ENCODE peak calls at places on chromosomes 5 and 9, in six cellular contexts. G is K562, D is HCT116, W is H1, O is GM12878, N is WTC11. H is an unnamed sample.

GRCh38 chr9:34037626-34038025 is 11.1 kb downstream of the UBAP2 start:
- DNase-seq in D (no peak), W (no peak), G (no peak), O (no peak), N (no peak), H (no peak)

GRCh38 chr9:112556497-112557085 is 70.0 kb downstream of the KIAA1958 start:
- DNase-seq in D (no peak), W (no peak), G (no peak), O (no peak), N (no peak), H (no peak)

GRCh38 chr9:70043285-70043684 is 363 bp upstream of the MAMDC2 start:
- DNase-seq in G (no peak), O (no peak), D (no peak), N (peak), W (no peak), H (no peak)

GRCh38 chr5:155978805-155979204 is 348.2 kb upstream of the SGCD start:
- DNase-seq in D (no peak), W (no peak), G (no peak), O (no peak), N (no peak), H (no peak)

GRCh38 chr5:113140837-113141661 is 164.5 kb downstream of the DCP2 start:
- DNase-seq in D (no peak), N (no peak), O (no peak), W (no peak), G (no peak), H (no peak)

GRCh38 chr5:176525677-176526076 is 11.5 kb downstream of the RNF44 start:
- DNase-seq in D (no peak), O (no peak), N (no peak), W (no peak), G (no peak), H (no peak)

GRCh38 chr5:25568989-25569625 is 924.3 kb upstream of the CDH10 start:
- DNase-seq in O (no peak), D (no peak), G (peak), N (no peak), W (no peak), H (no peak)

GRCh38 chr5:142597546-142598337 is 88.1 kb downstream of the FGF1 start:
- DNase-seq in W (no peak), D (peak), O (no peak), G (peak), N (peak), H (peak)

GRCh38 chr9:122332083-122332482 is 38.7 kb upstream of the PTGS1 start:
- DNase-seq in W (no peak), O (no peak), N (no peak), D (no peak), G (peak), H (no peak)

GRCh38 chr5:172530835-172531703 is 76.7 kb upstream of the SH3PXD2B start:
- DNase-seq in N (no peak), W (no peak), D (no peak), G (no peak), O (peak), H (no peak)

GRCh38 chr5:147310059-147310704 is 75.4 kb downstream of the STK32A start:
- DNase-seq in W (no peak), N (no peak), O (no peak), G (no peak), D (peak), H (no peak)

GRCh38 chr5:18792145-18792544 is 1157.9 kb downstream of the TAF11L14 start:
- DNase-seq in D (no peak), W (no peak), O (no peak), G (peak), N (no peak), H (no peak)

GRCh38 chr5:54443264-54443663 is 12.2 kb upstream of the HSPB3 start:
- DNase-seq in G (peak), W (no peak), O (no peak), D (peak), N (no peak), H (peak)

GRCh38 chr9:111198936-111199335 is 131.1 kb downstream of the OR2K2 start:
- DNase-seq in G (no peak), D (no peak), W (no peak), N (no peak), O (no peak), H (no peak)

DNA sequence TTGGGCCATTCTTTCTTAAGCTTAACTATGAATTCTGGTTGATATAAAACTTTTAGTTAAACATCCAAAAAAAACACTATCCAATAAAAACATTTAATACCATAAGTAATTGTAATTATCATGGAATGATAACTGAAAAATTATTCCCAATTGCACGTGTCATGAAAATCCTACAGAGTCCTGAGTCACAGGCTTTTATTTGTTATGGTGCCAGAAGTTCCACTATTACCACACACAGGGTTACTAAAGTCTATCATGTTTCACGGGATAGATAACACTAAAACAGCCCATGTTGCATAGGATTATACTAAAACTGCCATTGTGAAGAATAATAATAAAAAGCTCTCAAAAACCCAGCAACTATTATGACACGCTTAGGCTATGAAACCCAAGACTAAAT is 1381.8 kb downstream of the EFNA5 start:
- DNase-seq in O (no peak), G (no peak), D (no peak), W (no peak), N (no peak), H (no peak)
- TF ChIP-seq SP1 in O (no peak), G (no peak), D (no peak), W (no peak), N (no peak), H (no peak)

GRCh38 chr9:98150726-98151125 is 31.7 kb upstream of the TRIM14 start:
- DNase-seq in N (no peak), W (no peak), G (no peak), O (no peak), D (no peak), H (no peak)

GRCh38 chr9:98157372-98157771 is 35.1 kb downstream of the CORO2A start:
- DNase-seq in N (no peak), O (no peak), D (no peak), W (no peak), G (no peak), H (no peak)

GRCh38 chr9:98158071-98158791 is 34.2 kb downstream of the CORO2A start:
- DNase-seq in N (no peak), W (no peak), G (no peak), D (no peak), O (no peak), H (no peak)

GRCh38 chr9:98150164-98150563 is 31.1 kb upstream of the TRIM14 start:
- DNase-seq in W (no peak), G (peak), O (no peak), D (no peak), N (no peak), H (no peak)

DNA sequence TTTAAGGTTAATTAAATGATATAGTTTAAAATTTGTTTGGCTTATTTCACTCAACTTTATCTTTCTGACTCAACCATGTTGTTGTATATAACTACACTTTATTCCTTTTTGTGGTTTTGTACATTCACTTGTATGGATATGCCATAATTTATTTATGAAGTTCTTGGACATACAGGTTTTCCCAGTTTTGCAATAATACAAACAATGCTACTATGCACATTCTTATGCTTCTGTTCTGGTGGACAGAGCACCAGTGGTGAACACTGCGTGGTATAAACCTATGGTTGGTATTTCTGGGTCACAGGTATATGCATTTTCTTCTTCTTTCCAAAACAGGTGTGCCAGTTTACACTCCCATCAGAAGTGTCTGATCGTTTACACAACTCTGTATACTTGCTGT is 35.7 kb upstream of the TRIM14 start:
- DNase-seq in N (no peak), W (no peak), O (no peak), G (no peak), D (no peak), H (no peak)
- TF ChIP-seq SP1 in N (no peak), W (no peak), O (no peak), G (no peak), D (no peak), H (no peak)

GRCh38 chr9:37650299-37650872 is 368 bp upstream of the FRMPD1 start:
- DNase-seq in O (no peak), G (no peak), W (no peak), D (no peak), N (no peak), H (no peak)

GRCh38 chr9:37643214-37643613 is 7.5 kb upstream of the FRMPD1 start:
- DNase-seq in D (no peak), W (no peak), G (no peak), O (no peak), N (no peak), H (no peak)

GRCh38 chr9:37650873-37651768 is at the start of gene FRMPD1:
- DNase-seq in W (peak), G (peak), D (no peak), O (no peak), N (peak), H (peak)

GRCh38 chr9:37641331-37641730 is 9.4 kb upstream of the FRMPD1 start:
- DNase-seq in D (no peak), G (no peak), N (no peak), W (no peak), O (no peak), H (no peak)

GRCh38 chr9:37645903-37646506 is 4.7 kb upstream of the FRMPD1 start:
- DNase-seq in O (no peak), G (no peak), D (no peak), N (no peak), W (no peak), H (no peak)
- TF ChIP-seq SP1 in O (no peak), G (no peak), D (no peak), N (no peak), W (no peak), H (no peak)

GRCh38 chr5:126599499-126599898 is 1.2 kb upstream of the PHAX start:
- DNase-seq in W (no peak), G (no peak), O (no peak), D (no peak), N (no peak), H (no peak)

GRCh38 chr5:126594676-126595485 is at the start of gene ALDH7A1:
- DNase-seq in N (peak), G (no peak), O (no peak), D (peak), W (peak), H (peak)

GRCh38 chr5:126594077-126594476 is 942 bp downstream of the ALDH7A1 start:
- DNase-seq in N (no peak), D (no peak), O (no peak), W (no peak), G (no peak), H (peak)

GRCh38 chr5:126597156-126597555 is 2.1 kb upstream of the ALDH7A1 start:
- DNase-seq in W (no peak), N (no peak), G (no peak), O (no peak), D (no peak), H (no peak)

DNA sequence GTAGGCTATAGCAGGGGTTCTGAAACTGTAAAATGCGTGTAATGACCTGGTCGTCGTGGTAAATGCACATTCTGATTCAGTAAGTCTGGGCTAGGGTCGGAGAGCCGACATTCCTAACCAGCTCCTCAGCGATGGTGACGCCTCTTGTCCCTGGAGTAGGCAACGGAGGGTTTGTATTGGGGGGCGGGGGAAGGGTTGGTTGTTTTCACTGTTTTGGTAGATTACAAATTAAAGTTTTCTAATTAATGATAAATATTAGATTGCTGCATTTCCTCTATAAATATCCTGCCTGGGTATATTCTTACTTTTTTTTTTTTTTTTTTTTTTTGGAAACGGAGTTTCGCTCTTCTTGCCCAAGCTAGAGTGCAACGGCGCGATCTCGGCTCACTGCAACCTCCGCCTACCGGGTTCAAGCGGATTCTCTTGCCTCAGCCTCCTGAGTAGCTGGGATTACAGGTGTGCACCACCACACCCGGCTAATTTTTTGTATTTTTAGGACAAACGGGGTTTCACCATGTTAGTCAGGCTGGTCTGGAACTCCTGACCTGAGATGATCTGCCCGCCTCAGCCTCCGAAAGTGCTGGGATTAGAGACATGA is 566 bp upstream of the ALDH7A1 start:
- DNase-seq in O (no peak), G (no peak), N (no peak), W (no peak), D (no peak), H (no peak)
- TF ChIP-seq SP1 in O (no peak), G (no peak), N (no peak), W (no peak), D (no peak), H (no peak)

DNA sequence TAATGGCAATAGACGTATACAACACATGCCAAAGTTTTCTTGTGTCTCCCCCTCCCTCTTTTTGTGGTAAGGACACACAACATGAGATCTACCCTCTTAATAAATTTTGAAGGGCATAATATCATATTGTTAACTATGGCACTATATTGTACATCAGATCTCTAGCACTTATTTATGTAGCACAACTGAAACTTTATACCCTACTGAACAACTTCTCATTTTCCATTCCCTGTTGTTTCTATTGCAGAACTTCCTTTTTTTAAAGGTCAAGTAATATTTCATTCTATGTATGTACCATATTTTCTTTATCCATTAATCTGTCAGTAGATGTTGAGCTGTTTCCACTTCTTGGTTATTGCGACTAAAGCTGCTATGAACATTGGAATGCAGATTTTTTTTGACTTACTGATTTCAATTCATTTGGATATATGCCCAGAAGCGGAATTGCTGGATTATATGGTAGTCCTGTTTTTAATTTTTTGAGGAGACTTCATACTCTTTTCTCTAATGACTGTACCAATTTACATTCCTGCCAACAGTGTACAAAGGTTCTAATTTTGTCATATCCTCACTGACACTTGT is 305.3 kb downstream of the PRR16 start:
- DNase-seq in O (no peak), D (no peak), W (no peak), G (no peak), N (no peak), H (no peak)
- TF ChIP-seq SP1 in O (no peak), D (no peak), W (no peak), G (no peak), N (no peak), H (no peak)

DNA sequence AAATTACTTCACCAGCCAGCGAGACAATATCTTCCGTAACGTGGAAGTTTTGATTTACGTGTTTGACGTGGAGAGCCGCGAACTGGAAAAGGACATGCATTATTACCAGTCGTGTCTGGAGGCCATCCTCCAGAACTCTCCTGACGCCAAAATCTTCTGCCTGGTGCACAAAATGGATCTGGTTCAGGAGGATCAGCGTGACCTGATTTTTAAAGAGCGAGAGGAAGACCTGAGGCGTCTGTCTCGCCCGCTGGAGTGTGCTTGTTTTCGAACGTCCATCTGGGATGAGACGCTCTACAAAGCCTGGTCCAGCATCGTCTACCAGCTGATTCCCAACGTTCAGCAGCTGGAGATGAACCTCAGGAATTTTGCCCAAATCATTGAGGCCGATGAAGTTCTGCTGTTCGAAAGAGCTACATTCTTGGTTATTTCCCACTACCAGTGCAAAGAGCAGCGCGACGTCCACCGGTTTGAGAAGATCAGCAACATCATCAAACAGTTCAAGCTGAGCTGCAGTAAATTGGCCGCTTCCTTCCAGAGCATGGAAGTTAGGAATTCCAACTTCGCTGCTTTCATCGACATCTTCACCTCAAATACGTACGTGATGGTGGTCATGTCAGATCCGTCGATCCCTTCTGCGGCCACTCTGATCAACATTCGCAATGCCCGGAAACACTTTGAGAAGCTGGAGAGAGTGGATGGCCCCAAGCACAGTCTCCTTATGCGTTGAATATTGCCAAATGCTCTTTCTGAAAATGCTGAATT is 827 bp downstream of the RRAGA start:
- DNase-seq in D (no peak), O (no peak), N (no peak), W (no peak), G (peak), H (peak)
- TF ChIP-seq SP1 in D (no peak), O (no peak), N (no peak), W (no peak), G (no peak), H (no peak)

GRCh38 chr9:93234600-93234999 is 50.7 kb downstream of the WNK2 start:
- DNase-seq in D (no peak), O (no peak), W (no peak), G (no peak), N (no peak), H (no peak)
- TF ChIP-seq SP1 in D (no peak), O (no peak), W (no peak), G (no peak), N (no peak), H (no peak)

H was measured in HEK293T.